ENCODE peak calls at places on chromosomes 12 and 14, in eight cellular contexts. E, G, R, C, M, P, K and D are unnamed samples.

GRCh38 chr14:75522224-75522764 is at the start of gene BATF:
- DNase-seq in R (no peak), G (peak), P (no peak), C (no peak), E (no peak), K (no peak), M (no peak), D (peak)

GRCh38 chr12:113418213-113418879 is 3.8 kb upstream of the SDSL start:
- DNase-seq in K (no peak), R (no peak), P (no peak), C (no peak), G (no peak), M (no peak), E (peak), D (no peak)

GRCh38 chr12:26246483-26247164 is 51.3 kb downstream of the SSPN start:
- DNase-seq in E (no peak), M (no peak), C (no peak), G (peak), R (no peak), K (no peak), P (peak), D (peak)

GRCh38 chr14:76828339-76829015 is 2.3 kb downstream of the LRRC74A start:
- DNase-seq in R (no peak), M (no peak), G (no peak), C (no peak), E (no peak), P (no peak), K (no peak), D (no peak)

GRCh38 chr12:54015210-54015931 is 6.6 kb downstream of the HOXC8 start:
- DNase-seq in K (no peak), E (no peak), M (no peak), P (no peak), G (no peak), C (no peak), R (no peak), D (no peak)

GRCh38 chr12:68805592-68806120 is 2.3 kb upstream of the MDM2 start:
- DNase-seq in R (no peak), M (no peak), K (no peak), P (no peak), C (no peak), G (no peak), E (no peak), D (no peak)

GRCh38 chr12:15563683-15564082 is 225.5 kb downstream of the EPS8 start:
- DNase-seq in K (no peak), G (no peak), E (peak), M (no peak), P (no peak), R (no peak), C (no peak), D (peak)

GRCh38 chr12:53101931-53102781 is 1.1 kb upstream of the SOAT2 start:
- DNase-seq in M (no peak), K (no peak), P (no peak), E (no peak), R (no peak), C (no peak), G (no peak), D (peak)

GRCh38 chr12:121939190-121939589 is 20.8 kb downstream of the CFAP251 start:
- DNase-seq in R (no peak), K (no peak), M (no peak), P (no peak), G (peak), E (no peak), C (no peak), D (no peak)

GRCh38 chr12:82383930-82384513 is 25.7 kb downstream of the METTL25 start:
- DNase-seq in E (peak), C (no peak), R (no peak), P (peak), K (no peak), G (no peak), M (no peak), D (no peak)